ENCODE peak calls at places on chromosomes 4 and X, in six cellular contexts. One of them, this sample, is unnamed. For H3K4me1, the result is how much of the 10 kb centered on the place peaks cover.

GRCh38 chrX:45513042-45513441 is 312.4 kb upstream of the DIPK2B start:
- DNase-seq in IMR-90: no peak
- DNase-seq in left ventricle myocardium inferior: no peak
- DNase-seq in PC-3: no peak
- DNase-seq in mammary epithelial cell: no peak
- DNase-seq in fibroblast of lung: no peak
- DNase-seq in this sample: no peak

GRCh38 chrX:148265829-148266228 is 234.6 kb upstream of the AFF2 start:
- DNase-seq in IMR-90: no peak
- DNase-seq in left ventricle myocardium inferior: no peak
- DNase-seq in PC-3: no peak
- DNase-seq in mammary epithelial cell: no peak
- DNase-seq in fibroblast of lung: no peak
- DNase-seq in this sample: no peak

GRCh38 chr4:7375427-7375826 is 59.3 kb downstream of the PSAPL1 start:
- DNase-seq in IMR-90: peak
- DNase-seq in left ventricle myocardium inferior: no peak
- DNase-seq in PC-3: no peak
- DNase-seq in mammary epithelial cell: no peak
- DNase-seq in fibroblast of lung: no peak
- DNase-seq in this sample: no peak

GRCh38 chr4:112361181-112361791 is 64.1 kb downstream of the ALPK1 start:
- DNase-seq in IMR-90: peak
- DNase-seq in left ventricle myocardium inferior: no peak
- DNase-seq in PC-3: peak
- DNase-seq in mammary epithelial cell: peak
- DNase-seq in fibroblast of lung: peak
- DNase-seq in this sample: no peak

GRCh38 chr4:26322349-26322748 is 1.5 kb downstream of the RBPJ start:
- DNase-seq in IMR-90: no peak
- DNase-seq in left ventricle myocardium inferior: no peak
- DNase-seq in PC-3: no peak
- DNase-seq in mammary epithelial cell: no peak
- DNase-seq in fibroblast of lung: no peak
- DNase-seq in this sample: no peak

GRCh38 chr4:173698557-173699262 is 168.7 kb upstream of the HAND2 start:
- DNase-seq in IMR-90: no peak
- DNase-seq in left ventricle myocardium inferior: peak
- DNase-seq in PC-3: no peak
- DNase-seq in mammary epithelial cell: no peak
- DNase-seq in fibroblast of lung: no peak
- DNase-seq in this sample: peak

GRCh38 chr4:84573738-84574720 is 8.9 kb upstream of the CDS1 start:
- DNase-seq in IMR-90: no peak
- DNase-seq in left ventricle myocardium inferior: no peak
- DNase-seq in PC-3: peak
- DNase-seq in mammary epithelial cell: peak
- DNase-seq in fibroblast of lung: no peak
- DNase-seq in this sample: no peak

GRCh38 chrX:70970482-70970999 is 39.6 kb upstream of the SLC7A3 start:
- DNase-seq in IMR-90: peak
- DNase-seq in left ventricle myocardium inferior: no peak
- DNase-seq in PC-3: peak
- DNase-seq in mammary epithelial cell: peak
- DNase-seq in fibroblast of lung: peak
- DNase-seq in this sample: no peak

GRCh38 chr4:174213734-174214101 is 69.7 kb downstream of the FBXO8 start:
- DNase-seq in IMR-90: no peak
- DNase-seq in left ventricle myocardium inferior: no peak
- DNase-seq in PC-3: no peak
- DNase-seq in mammary epithelial cell: no peak
- DNase-seq in fibroblast of lung: no peak
- DNase-seq in this sample: no peak

GRCh38 chr4:100742045-100742444 is 224.2 kb upstream of the EMCN start:
- DNase-seq in IMR-90: peak
- DNase-seq in left ventricle myocardium inferior: no peak
- DNase-seq in PC-3: peak
- DNase-seq in mammary epithelial cell: peak
- DNase-seq in fibroblast of lung: peak
- DNase-seq in this sample: no peak

GRCh38 chrX:121579016-121579760 is 531.8 kb downstream of the GLUD2 start:
- DNase-seq in IMR-90: no peak
- DNase-seq in left ventricle myocardium inferior: no peak
- DNase-seq in PC-3: peak
- DNase-seq in mammary epithelial cell: peak
- DNase-seq in fibroblast of lung: peak
- DNase-seq in this sample: peak

GRCh38 chrX:9492901-9493300 is 28.0 kb downstream of the TBL1X start:
- DNase-seq in IMR-90: peak
- DNase-seq in left ventricle myocardium inferior: no peak
- DNase-seq in PC-3: no peak
- DNase-seq in mammary epithelial cell: no peak
- DNase-seq in fibroblast of lung: peak
- DNase-seq in this sample: no peak

GRCh38 chrX:50827996-50828395 is 14.0 kb upstream of the SHROOM4 start:
- DNase-seq in IMR-90: peak
- DNase-seq in left ventricle myocardium inferior: no peak
- DNase-seq in PC-3: peak
- DNase-seq in mammary epithelial cell: peak
- DNase-seq in fibroblast of lung: peak
- DNase-seq in this sample: no peak

GRCh38 chrX:41092776-41093175 is 7.5 kb downstream of the USP9X start:
- DNase-seq in IMR-90: no peak
- DNase-seq in left ventricle myocardium inferior: no peak
- DNase-seq in PC-3: no peak
- DNase-seq in mammary epithelial cell: no peak
- DNase-seq in fibroblast of lung: no peak
- DNase-seq in this sample: no peak

GRCh38 chr4:26093561-26093960 is 179.5 kb downstream of the SMIM20 start:
- DNase-seq in IMR-90: no peak
- DNase-seq in left ventricle myocardium inferior: no peak
- DNase-seq in PC-3: no peak
- DNase-seq in mammary epithelial cell: no peak
- DNase-seq in fibroblast of lung: no peak
- DNase-seq in this sample: no peak

GRCh38 chrX:115949900-115950822 is 220.4 kb upstream of the AGTR2 start:
- DNase-seq in IMR-90: no peak
- DNase-seq in left ventricle myocardium inferior: no peak
- DNase-seq in PC-3: peak
- DNase-seq in mammary epithelial cell: peak
- DNase-seq in fibroblast of lung: no peak
- DNase-seq in this sample: peak

GRCh38 chr4:117545042-117545441 is 459.7 kb upstream of the TRAM1L1 start:
- DNase-seq in IMR-90: no peak
- DNase-seq in left ventricle myocardium inferior: no peak
- DNase-seq in PC-3: peak
- DNase-seq in mammary epithelial cell: no peak
- DNase-seq in fibroblast of lung: peak
- DNase-seq in this sample: no peak

GRCh38 chrX:129678881-129679195 is 24.1 kb upstream of the APLN start:
- DNase-seq in IMR-90: no peak
- DNase-seq in left ventricle myocardium inferior: no peak
- DNase-seq in PC-3: peak
- DNase-seq in mammary epithelial cell: no peak
- DNase-seq in fibroblast of lung: no peak
- DNase-seq in this sample: no peak

GRCh38 chrX:53440631-53441517 is 6.7 kb upstream of the HSD17B10 start:
- DNase-seq in IMR-90: peak
- DNase-seq in left ventricle myocardium inferior: peak
- DNase-seq in PC-3: peak
- DNase-seq in mammary epithelial cell: peak
- DNase-seq in fibroblast of lung: peak
- DNase-seq in this sample: peak

GRCh38 chrX:110341189-110342035 is 17.2 kb upstream of the RTL9 start:
- DNase-seq in IMR-90: peak
- DNase-seq in left ventricle myocardium inferior: no peak
- DNase-seq in PC-3: peak
- DNase-seq in mammary epithelial cell: peak
- DNase-seq in fibroblast of lung: peak
- DNase-seq in this sample: no peak

GRCh38 chr4:27728892-27729291 is 868.3 kb downstream of the STIM2 start:
- DNase-seq in IMR-90: no peak
- DNase-seq in left ventricle myocardium inferior: no peak
- DNase-seq in PC-3: no peak
- DNase-seq in mammary epithelial cell: no peak
- DNase-seq in fibroblast of lung: no peak
- DNase-seq in this sample: no peak

GRCh38 chrX:135421537-135421931 is 210 bp upstream of the SMIM10L2A start:
- DNase-seq in IMR-90: peak
- DNase-seq in left ventricle myocardium inferior: peak
- DNase-seq in PC-3: peak
- DNase-seq in mammary epithelial cell: peak
- DNase-seq in fibroblast of lung: peak
- DNase-seq in this sample: peak

GRCh38 chr4:110733901-110734300 is 111.0 kb upstream of the PITX2 start:
- DNase-seq in IMR-90: no peak
- DNase-seq in left ventricle myocardium inferior: no peak
- DNase-seq in PC-3: peak
- DNase-seq in mammary epithelial cell: no peak
- DNase-seq in fibroblast of lung: no peak
- DNase-seq in this sample: no peak

DNA sequence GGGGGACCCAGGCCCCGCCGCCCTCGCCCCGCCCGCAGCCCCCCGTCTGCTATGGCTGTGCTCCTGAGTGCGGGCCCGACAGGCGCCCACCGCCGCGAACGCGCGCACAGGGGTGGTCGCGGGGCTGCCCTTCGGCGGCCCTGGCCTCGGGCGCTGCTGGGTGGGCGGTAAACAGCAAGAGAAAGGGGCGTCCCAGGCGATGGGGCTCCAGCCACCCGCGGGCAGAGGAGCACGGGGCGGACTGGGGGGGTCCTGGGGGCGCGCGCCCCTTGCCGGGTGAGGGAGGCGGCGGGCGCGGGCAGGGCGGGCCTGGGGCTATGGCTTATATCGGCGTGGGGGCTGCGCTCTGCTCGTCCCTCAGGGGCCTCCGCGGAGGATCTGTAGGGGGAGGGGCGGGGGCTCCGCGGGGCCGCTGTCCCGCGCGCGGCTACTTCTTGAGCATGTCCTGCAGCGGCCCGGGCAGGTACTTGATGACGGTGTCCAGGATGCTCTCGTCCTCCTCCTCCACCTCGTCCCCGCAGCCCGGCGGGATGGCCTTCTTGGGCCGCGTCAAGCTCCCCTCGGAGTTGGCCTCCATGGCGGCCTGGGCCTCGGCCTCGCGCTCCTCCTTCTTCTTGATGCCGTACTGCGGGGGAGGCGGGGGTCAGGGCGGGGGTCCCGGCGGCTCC is 39.7 kb downstream of the CPLX1 start:
- DNase-seq in IMR-90: no peak
- DNase-seq in left ventricle myocardium inferior: no peak
- DNase-seq in PC-3: no peak
- DNase-seq in mammary epithelial cell: no peak
- DNase-seq in fibroblast of lung: no peak
- DNase-seq in this sample: no peak
- H3K4me3 ChIP-seq in IMR-90: no peak
- H3K4me3 ChIP-seq in left ventricle myocardium inferior: peak
- H3K4me3 ChIP-seq in PC-3: no peak
- H3K4me3 ChIP-seq in mammary epithelial cell: peak
- H3K4me3 ChIP-seq in fibroblast of lung: no peak
- H3K4me3 ChIP-seq in this sample: peak

DNA sequence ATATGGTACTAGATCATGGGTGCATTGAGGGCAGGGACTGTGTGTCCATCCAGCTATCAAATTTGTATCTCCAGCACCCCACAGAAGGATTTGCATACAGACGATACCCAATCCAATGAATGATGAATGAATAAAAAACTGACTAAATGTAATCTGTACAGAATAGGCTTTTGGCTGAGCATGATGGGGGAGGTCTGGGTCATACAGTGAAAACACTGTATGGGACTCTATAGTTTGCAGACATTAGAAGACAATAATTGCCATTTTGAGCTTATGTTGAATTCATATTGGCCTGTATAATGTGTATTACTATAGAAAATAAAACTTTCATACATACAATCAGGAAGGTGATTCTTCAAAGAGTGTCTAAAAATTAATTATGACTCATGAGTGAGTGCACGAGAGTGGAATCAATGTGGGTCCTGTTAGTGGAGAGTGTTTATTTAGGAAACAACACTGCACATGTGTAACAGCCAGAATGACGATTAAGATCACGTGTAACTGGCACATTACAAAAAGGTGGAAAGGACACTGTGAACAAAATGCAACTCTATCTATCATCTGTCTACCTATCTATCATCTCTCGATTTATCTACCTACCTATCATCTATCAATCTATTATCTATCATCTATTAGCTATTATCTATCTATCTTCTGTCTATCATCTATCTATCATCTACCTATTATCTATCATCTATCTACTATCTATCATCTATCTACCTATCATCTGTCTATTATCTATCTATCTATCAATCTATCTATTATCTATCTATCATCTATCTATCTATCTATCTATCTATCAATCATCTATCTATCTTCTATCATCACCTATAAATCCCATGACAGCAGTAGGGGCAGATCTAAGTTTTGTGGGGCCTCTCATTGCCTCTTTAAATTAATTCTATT is 201.3 kb downstream of the PTTG2 start:
- DNase-seq in IMR-90: peak
- DNase-seq in left ventricle myocardium inferior: no peak
- DNase-seq in PC-3: no peak
- DNase-seq in mammary epithelial cell: peak
- DNase-seq in fibroblast of lung: peak
- DNase-seq in this sample: no peak
- H3K27ac ChIP-seq in IMR-90: peak
- H3K27ac ChIP-seq in left ventricle myocardium inferior: no peak
- H3K27ac ChIP-seq in PC-3: peak
- H3K27ac ChIP-seq in mammary epithelial cell: peak
- H3K27ac ChIP-seq in fibroblast of lung: peak
- H3K27ac ChIP-seq in this sample: peak

GRCh38 chr4:85939595-85939994 is 420.3 kb downstream of the MAPK10 start:
- DNase-seq in IMR-90: no peak
- DNase-seq in left ventricle myocardium inferior: no peak
- DNase-seq in PC-3: no peak
- DNase-seq in mammary epithelial cell: no peak
- DNase-seq in fibroblast of lung: no peak
- DNase-seq in this sample: no peak
- H3K4me1 ChIP-seq in IMR-90: under half
- H3K4me1 ChIP-seq in left ventricle myocardium inferior: under half
- H3K4me1 ChIP-seq in PC-3: under half
- H3K4me1 ChIP-seq in mammary epithelial cell: under half
- H3K4me1 ChIP-seq in fibroblast of lung: under half
- H3K4me1 ChIP-seq in this sample: under half

GRCh38 chr4:184028571-184028996 is 123.5 kb downstream of the STOX2 start:
- DNase-seq in IMR-90: no peak
- DNase-seq in left ventricle myocardium inferior: no peak
- DNase-seq in PC-3: no peak
- DNase-seq in mammary epithelial cell: no peak
- DNase-seq in fibroblast of lung: no peak
- DNase-seq in this sample: no peak
- H3K4me3 ChIP-seq in IMR-90: peak
- H3K4me3 ChIP-seq in left ventricle myocardium inferior: peak
- H3K4me3 ChIP-seq in PC-3: no peak
- H3K4me3 ChIP-seq in mammary epithelial cell: no peak
- H3K4me3 ChIP-seq in fibroblast of lung: peak
- H3K4me3 ChIP-seq in this sample: no peak